ENCODE peak calls at places on chromosome 22, in four cellular contexts. B is ovary, R is Peyer's patch, L is heart left ventricle. M is an unnamed sample.

GRCh38 chr22:46353483-46354105 is 18.1 kb downstream of the TRMU start:
- DNase-seq in B (no peak), R (no peak), L (no peak), M (no peak)

GRCh38 chr22:50605349-50606074 is 4.9 kb downstream of the MAPK8IP2 start:
- DNase-seq in B (no peak), R (no peak), L (no peak), M (peak)

GRCh38 chr22:30582051-30582450 is 7.6 kb upstream of the GAL3ST1 start:
- DNase-seq in B (no peak), R (no peak), L (no peak), M (no peak)

GRCh38 chr22:28013611-28014010 is 94.6 kb upstream of the PITPNB start:
- DNase-seq in B (no peak), R (no peak), L (no peak), M (no peak)

GRCh38 chr22:50146440-50147228 is 23.9 kb upstream of the PANX2 start:
- DNase-seq in B (peak), R (peak), L (peak), M (peak)

GRCh38 chr22:46905834-46906233 is 143.4 kb downstream of the TBC1D22A start:
- DNase-seq in B (no peak), R (no peak), L (no peak), M (no peak)

GRCh38 chr22:45709004-45709739 is 37.5 kb downstream of the ATXN10 start:
- DNase-seq in B (no peak), R (no peak), L (no peak), M (no peak)

GRCh38 chr22:48405741-48406140 is 1421.9 kb downstream of the BRD1 start:
- DNase-seq in B (no peak), R (peak), L (no peak), M (no peak)

GRCh38 chr22:50308597-50308935 is 1.1 kb upstream of the PLXNB2 start:
- DNase-seq in B (peak), R (peak), L (peak), M (peak)

GRCh38 chr22:23823331-23823791 is 15.4 kb downstream of the DERL3 start:
- DNase-seq in B (no peak), R (no peak), L (no peak), M (no peak)

GRCh38 chr22:31055322-31056159 is 25.6 kb upstream of the SMTN start:
- DNase-seq in B (peak), R (peak), L (peak), M (peak)

GRCh38 chr22:46573781-46574437 is 36.5 kb upstream of the CELSR1 start:
- DNase-seq in B (no peak), R (peak), L (no peak), M (no peak)

GRCh38 chr22:32623943-32624342 is 149.3 kb downstream of the FBXO7 start:
- DNase-seq in B (peak), R (peak), L (peak), M (peak)

GRCh38 chr22:29205598-29206371 is at the start of gene EMID1:
- DNase-seq in B (peak), R (peak), L (no peak), M (no peak)

GRCh38 chr22:49960967-49961600 is 512 bp downstream of the PIM3 start:
- DNase-seq in B (peak), R (peak), L (no peak), M (peak)

GRCh38 chr22:32684148-32684821 is 117.2 kb upstream of the TIMP3 start:
- DNase-seq in B (no peak), R (no peak), L (no peak), M (no peak)

GRCh38 chr22:50201191-50202129 is 649 bp downstream of the SELENOO start:
- DNase-seq in B (peak), R (no peak), L (no peak), M (no peak)

GRCh38 chr22:45526768-45527360 is 24.2 kb downstream of the FBLN1 start:
- DNase-seq in B (no peak), R (no peak), L (no peak), M (no peak)

GRCh38 chr22:22106855-22107254 is 124.3 kb upstream of the TOP3B start:
- DNase-seq in B (no peak), R (no peak), L (no peak), M (no peak)

GRCh38 chr22:22002526-22003055 is 20.0 kb upstream of the TOP3B start:
- DNase-seq in B (no peak), R (no peak), L (no peak), M (no peak)

GRCh38 chr22:48084041-48084748 is 1321.7 kb downstream of the TBC1D22A start:
- DNase-seq in B (no peak), R (no peak), L (no peak), M (no peak)

GRCh38 chr22:42561856-42562255 is 8.1 kb downstream of the SERHL2 start:
- DNase-seq in B (no peak), R (no peak), L (no peak), M (no peak)

GRCh38 chr22:42564699-42565098 is 10.9 kb downstream of the SERHL2 start:
- DNase-seq in B (no peak), R (no peak), L (no peak), M (no peak)

GRCh38 chr22:42562684-42563083 is 8.9 kb downstream of the SERHL2 start:
- DNase-seq in B (peak), R (no peak), L (no peak), M (no peak)

GRCh38 chr22:42562282-42562681 is 8.5 kb downstream of the SERHL2 start:
- DNase-seq in B (peak), R (no peak), L (no peak), M (no peak)

DNA sequence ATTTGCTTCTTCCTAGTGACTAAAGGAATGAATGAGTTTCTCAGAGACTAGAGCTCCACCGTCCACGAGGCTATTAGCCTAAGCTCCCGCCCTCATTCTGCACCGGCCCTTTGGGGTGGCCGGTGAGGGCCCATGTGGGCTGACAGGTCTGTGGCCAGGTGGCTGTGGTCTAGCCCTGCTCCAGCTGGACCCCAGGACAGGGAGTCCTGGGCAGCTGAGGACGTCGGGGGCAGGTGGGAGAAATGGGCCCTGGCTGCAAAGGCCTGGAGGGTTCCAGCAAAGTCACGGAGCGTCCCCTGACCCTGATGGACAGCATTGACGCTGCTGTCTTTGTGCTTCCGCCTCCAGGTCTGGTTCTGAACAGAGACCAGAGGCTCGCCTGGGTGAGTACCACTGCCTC is 12.2 kb downstream of the SERHL2 start:
- DNase-seq in B (no peak), R (no peak), L (no peak), M (no peak)
- H3K4me3 ChIP-seq in B (no peak), R (no peak), L (no peak), M (no peak)

DNA sequence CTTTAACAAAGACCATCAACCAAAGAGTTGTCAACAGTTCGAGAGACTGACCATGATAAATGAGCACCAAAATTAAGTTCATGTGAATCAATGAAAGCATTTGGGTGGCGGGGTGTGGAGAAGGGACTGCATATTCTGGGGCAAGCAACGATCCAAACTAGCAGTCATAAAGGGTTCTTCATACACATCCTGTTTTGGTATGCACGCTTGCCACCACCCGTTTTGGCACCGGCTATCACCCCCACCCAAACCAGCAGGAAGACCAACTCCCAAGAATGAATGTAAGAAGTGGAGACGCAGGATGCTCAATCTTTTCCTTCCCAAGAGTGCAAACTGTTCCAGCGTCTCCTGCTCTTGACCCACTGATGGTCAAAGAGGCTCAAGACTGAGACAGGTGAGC is 80.8 kb downstream of the SGSM3 start:
- DNase-seq in B (no peak), R (no peak), L (no peak), M (no peak)
- H3K27ac ChIP-seq in B (no peak), R (no peak), L (no peak), M (no peak)

GRCh38 chr22:41240377-41241132 is at the start of gene CHADL:
- DNase-seq in B (no peak), R (no peak), L (no peak), M (no peak)

GRCh38 chr22:41239443-41240128 is 1.1 kb downstream of the CHADL start:
- DNase-seq in B (no peak), R (no peak), L (no peak), M (no peak)

GRCh38 chr22:41237036-41237706 is 3.6 kb downstream of the CHADL start:
- DNase-seq in B (no peak), R (no peak), L (no peak), M (no peak)

GRCh38 chr22:41238570-41239442 is 1.9 kb downstream of the CHADL start:
- DNase-seq in B (no peak), R (no peak), L (no peak), M (no peak)

GRCh38 chr22:41237707-41238569 is 2.8 kb downstream of the CHADL start:
- DNase-seq in B (peak), R (peak), L (peak), M (peak)
- TF ChIP-seq CTCF in B (no peak), R (peak), L (peak), M (peak)

GRCh38 chr22:26470807-26471206 is 12.8 kb downstream of the HPS4 start:
- DNase-seq in B (no peak), R (no peak), L (no peak), M (no peak)

GRCh38 chr22:26474687-26475086 is 8.9 kb downstream of the HPS4 start:
- DNase-seq in B (no peak), R (no peak), L (no peak), M (no peak)

GRCh38 chr22:26466196-26466595 is 17.4 kb downstream of the HPS4 start:
- DNase-seq in B (no peak), R (no peak), L (no peak), M (peak)

GRCh38 chr22:26476705-26477340 is 6.8 kb downstream of the HPS4 start:
- DNase-seq in B (no peak), R (no peak), L (no peak), M (no peak)

GRCh38 chr22:26471522-26471921 is 12.1 kb downstream of the HPS4 start:
- DNase-seq in B (no peak), R (no peak), L (no peak), M (peak)
- H3K4me3 ChIP-seq in B (no peak), R (no peak), L (no peak), M (no peak)

GRCh38 chr22:20571531-20572007 is 64.2 kb downstream of the MED15 start:
- DNase-seq in B (no peak), R (peak), L (no peak), M (no peak)
- H3K27ac ChIP-seq in B (no peak), R (no peak), L (no peak), M (no peak)

DNA sequence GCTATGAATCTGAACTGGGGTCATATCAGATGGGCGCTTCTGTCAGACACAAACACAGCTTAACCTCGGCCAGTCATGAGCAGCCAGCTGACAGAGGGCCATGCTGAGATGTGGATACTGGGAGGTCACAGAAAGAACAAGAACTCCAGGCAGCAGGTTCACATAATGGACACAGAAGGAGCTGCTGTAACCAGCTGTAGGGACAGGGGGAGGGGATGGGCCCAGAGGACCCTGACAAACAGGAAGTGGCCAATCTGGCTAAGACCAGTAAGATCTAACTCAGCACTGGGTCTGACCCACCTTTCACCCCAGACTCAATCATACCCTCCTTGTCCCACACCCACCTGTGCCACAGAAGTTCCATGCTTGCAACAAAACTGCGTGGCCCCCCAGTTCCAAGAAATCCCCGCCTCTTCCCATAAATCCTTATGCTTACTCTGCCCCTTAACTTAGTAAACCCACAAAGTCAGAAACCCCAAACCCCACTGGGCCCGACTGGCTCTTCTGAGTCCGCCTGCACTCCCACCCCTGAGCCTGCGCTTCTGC is 3.9 kb downstream of the APOL4 start:
- DNase-seq in B (peak), R (no peak), L (no peak), M (no peak)
- TF ChIP-seq CTCF in B (no peak), R (no peak), L (no peak), M (no peak)

GRCh38 chr22:25363474-25363873 is 144.0 kb downstream of the CRYBB2 start:
- DNase-seq in B (no peak), R (no peak), L (no peak), M (no peak)
- H3K4me3 ChIP-seq in B (no peak), R (no peak), L (no peak), M (no peak)

M was measured in gastrocnemius medialis.